ENCODE peak calls at places on chromosome 3, in six cellular contexts. One of them, this sample, is unnamed.

GRCh38 chr3:46914849-46915248 is 37.3 kb downstream of the PTH1R start:
- DNase-seq in HTR-8/SVneo: no peak
- DNase-seq in iPS DF 6.9: no peak
- DNase-seq in posterior cingulate gyrus: peak
- DNase-seq in cardiac muscle cell: no peak
- DNase-seq in H1: no peak
- DNase-seq in this sample: no peak

GRCh38 chr3:129824926-129825541 is 68.5 kb downstream of the TMCC1 start:
- DNase-seq in iPS DF 6.9: peak
- DNase-seq in H1: no peak
- DNase-seq in posterior cingulate gyrus: no peak
- DNase-seq in cardiac muscle cell: peak
- DNase-seq in HTR-8/SVneo: peak
- DNase-seq in this sample: peak

GRCh38 chr3:143433787-143434378 is 314.3 kb downstream of the CHST2 start:
- DNase-seq in H1: no peak
- DNase-seq in cardiac muscle cell: no peak
- DNase-seq in HTR-8/SVneo: no peak
- DNase-seq in iPS DF 6.9: peak
- DNase-seq in posterior cingulate gyrus: no peak
- DNase-seq in this sample: peak

GRCh38 chr3:177647876-177648275 is 450.6 kb upstream of the TBL1XR1 start:
- DNase-seq in HTR-8/SVneo: no peak
- DNase-seq in cardiac muscle cell: no peak
- DNase-seq in posterior cingulate gyrus: no peak
- DNase-seq in iPS DF 6.9: no peak
- DNase-seq in H1: no peak
- DNase-seq in this sample: no peak

GRCh38 chr3:53194218-53195065 is 33.4 kb downstream of the PRKCD start:
- DNase-seq in cardiac muscle cell: peak
- DNase-seq in H1: no peak
- DNase-seq in iPS DF 6.9: no peak
- DNase-seq in HTR-8/SVneo: no peak
- DNase-seq in posterior cingulate gyrus: no peak
- DNase-seq in this sample: peak

GRCh38 chr3:104190681-104191080 is 1176.0 kb upstream of the ALCAM start:
- DNase-seq in iPS DF 6.9: no peak
- DNase-seq in cardiac muscle cell: no peak
- DNase-seq in H1: no peak
- DNase-seq in HTR-8/SVneo: peak
- DNase-seq in posterior cingulate gyrus: no peak
- DNase-seq in this sample: peak

GRCh38 chr3:173706630-173707029 is 309.1 kb downstream of the NLGN1 start:
- DNase-seq in cardiac muscle cell: no peak
- DNase-seq in H1: no peak
- DNase-seq in HTR-8/SVneo: no peak
- DNase-seq in posterior cingulate gyrus: no peak
- DNase-seq in iPS DF 6.9: no peak
- DNase-seq in this sample: no peak

GRCh38 chr3:119342176-119342575 is 48.0 kb downstream of the ARHGAP31 start:
- DNase-seq in cardiac muscle cell: no peak
- DNase-seq in iPS DF 6.9: no peak
- DNase-seq in posterior cingulate gyrus: no peak
- DNase-seq in HTR-8/SVneo: no peak
- DNase-seq in H1: no peak
- DNase-seq in this sample: no peak

GRCh38 chr3:39911465-39912309 is 102.3 kb downstream of the MYRIP start:
- DNase-seq in iPS DF 6.9: no peak
- DNase-seq in posterior cingulate gyrus: no peak
- DNase-seq in H1: no peak
- DNase-seq in HTR-8/SVneo: no peak
- DNase-seq in cardiac muscle cell: no peak
- DNase-seq in this sample: no peak

GRCh38 chr3:4985330-4986174 is 6.3 kb downstream of the BHLHE40 start:
- DNase-seq in posterior cingulate gyrus: no peak
- DNase-seq in HTR-8/SVneo: no peak
- DNase-seq in H1: no peak
- DNase-seq in iPS DF 6.9: no peak
- DNase-seq in cardiac muscle cell: no peak
- DNase-seq in this sample: no peak

GRCh38 chr3:115577000-115577399 is 46.3 kb upstream of the GAP43 start:
- DNase-seq in H1: no peak
- DNase-seq in iPS DF 6.9: no peak
- DNase-seq in posterior cingulate gyrus: no peak
- DNase-seq in cardiac muscle cell: no peak
- DNase-seq in HTR-8/SVneo: no peak
- DNase-seq in this sample: no peak

GRCh38 chr3:188421151-188421821 is 267.3 kb downstream of the LPP start:
- DNase-seq in cardiac muscle cell: no peak
- DNase-seq in posterior cingulate gyrus: no peak
- DNase-seq in H1: no peak
- DNase-seq in iPS DF 6.9: no peak
- DNase-seq in HTR-8/SVneo: no peak
- DNase-seq in this sample: no peak